ENCODE peak calls at places on chromosomes 6 and 20, in six cellular contexts. One of them, this sample, is unnamed.

GRCh38 chr6:132780770-132781371 is 17.6 kb downstream of the SLC18B1 start:
- DNase-seq in breast epithelium: no peak
- DNase-seq in GM10248: no peak
- DNase-seq in glutamatergic neuron: no peak
- DNase-seq in cardiac muscle cell: no peak
- DNase-seq in astrocyte of the spinal cord: peak; percentile 45
- DNase-seq in this sample: peak; percentile 9

GRCh38 chr20:53852025-53852424 is 218.4 kb downstream of the BCAS1 start:
- DNase-seq in cardiac muscle cell: no peak
- DNase-seq in astrocyte of the spinal cord: no peak
- DNase-seq in glutamatergic neuron: no peak
- DNase-seq in GM10248: no peak
- DNase-seq in breast epithelium: no peak
- DNase-seq in this sample: no peak

GRCh38 chr6:140445474-140446004 is 1071.1 kb upstream of the CITED2 start:
- DNase-seq in GM10248: no peak
- DNase-seq in breast epithelium: no peak
- DNase-seq in astrocyte of the spinal cord: peak; percentile 54
- DNase-seq in cardiac muscle cell: peak; percentile 42
- DNase-seq in glutamatergic neuron: no peak
- DNase-seq in this sample: peak; percentile 43

GRCh38 chr6:36867471-36868224 is 7.0 kb downstream of the PPIL1 start:
- DNase-seq in cardiac muscle cell: peak; percentile 62
- DNase-seq in GM10248: no peak
- DNase-seq in glutamatergic neuron: no peak
- DNase-seq in astrocyte of the spinal cord: no peak
- DNase-seq in breast epithelium: no peak
- DNase-seq in this sample: no peak

GRCh38 chr6:159455700-159456274 is 237.3 kb downstream of the SOD2 start:
- DNase-seq in breast epithelium: no peak
- DNase-seq in astrocyte of the spinal cord: no peak
- DNase-seq in GM10248: no peak
- DNase-seq in cardiac muscle cell: no peak
- DNase-seq in glutamatergic neuron: no peak
- DNase-seq in this sample: no peak

GRCh38 chr6:18308070-18308735 is 43.9 kb upstream of the DEK start:
- DNase-seq in GM10248: no peak
- DNase-seq in breast epithelium: no peak
- DNase-seq in cardiac muscle cell: peak; percentile 34
- DNase-seq in glutamatergic neuron: no peak
- DNase-seq in astrocyte of the spinal cord: peak; percentile 58
- DNase-seq in this sample: peak; percentile 79

GRCh38 chr20:36121981-36122930 is 32.3 kb upstream of the EPB41L1 start:
- DNase-seq in breast epithelium: peak; percentile 89
- DNase-seq in cardiac muscle cell: no peak
- DNase-seq in astrocyte of the spinal cord: no peak
- DNase-seq in glutamatergic neuron: no peak
- DNase-seq in GM10248: no peak
- DNase-seq in this sample: no peak

GRCh38 chr6:163707385-163708355 is 293.2 kb downstream of the QKI start:
- DNase-seq in glutamatergic neuron: no peak
- DNase-seq in cardiac muscle cell: no peak
- DNase-seq in breast epithelium: no peak
- DNase-seq in astrocyte of the spinal cord: no peak
- DNase-seq in GM10248: peak; percentile 57
- DNase-seq in this sample: no peak

GRCh38 chr6:166586424-166587156 is at the start of gene RAMACL:
- DNase-seq in astrocyte of the spinal cord: no peak
- DNase-seq in GM10248: peak; percentile 82
- DNase-seq in glutamatergic neuron: no peak
- DNase-seq in cardiac muscle cell: peak; percentile 28
- DNase-seq in breast epithelium: no peak
- DNase-seq in this sample: no peak

GRCh38 chr20:43870484-43870883 is 44.2 kb upstream of the TOX2 start:
- DNase-seq in breast epithelium: no peak
- DNase-seq in astrocyte of the spinal cord: peak; percentile 22
- DNase-seq in cardiac muscle cell: no peak
- DNase-seq in glutamatergic neuron: no peak
- DNase-seq in GM10248: no peak
- DNase-seq in this sample: no peak

GRCh38 chr20:58575776-58576589 is 60.8 kb upstream of the APCDD1L start:
- DNase-seq in glutamatergic neuron: no peak
- DNase-seq in GM10248: no peak
- DNase-seq in breast epithelium: no peak
- DNase-seq in astrocyte of the spinal cord: no peak
- DNase-seq in cardiac muscle cell: no peak
- DNase-seq in this sample: no peak

GRCh38 chr6:111764238-111765182 is 108.7 kb downstream of the FYN start:
- DNase-seq in astrocyte of the spinal cord: peak; percentile 73
- DNase-seq in glutamatergic neuron: no peak
- DNase-seq in breast epithelium: peak; percentile 22
- DNase-seq in cardiac muscle cell: peak; percentile 20
- DNase-seq in GM10248: peak; percentile 69
- DNase-seq in this sample: no peak

DNA sequence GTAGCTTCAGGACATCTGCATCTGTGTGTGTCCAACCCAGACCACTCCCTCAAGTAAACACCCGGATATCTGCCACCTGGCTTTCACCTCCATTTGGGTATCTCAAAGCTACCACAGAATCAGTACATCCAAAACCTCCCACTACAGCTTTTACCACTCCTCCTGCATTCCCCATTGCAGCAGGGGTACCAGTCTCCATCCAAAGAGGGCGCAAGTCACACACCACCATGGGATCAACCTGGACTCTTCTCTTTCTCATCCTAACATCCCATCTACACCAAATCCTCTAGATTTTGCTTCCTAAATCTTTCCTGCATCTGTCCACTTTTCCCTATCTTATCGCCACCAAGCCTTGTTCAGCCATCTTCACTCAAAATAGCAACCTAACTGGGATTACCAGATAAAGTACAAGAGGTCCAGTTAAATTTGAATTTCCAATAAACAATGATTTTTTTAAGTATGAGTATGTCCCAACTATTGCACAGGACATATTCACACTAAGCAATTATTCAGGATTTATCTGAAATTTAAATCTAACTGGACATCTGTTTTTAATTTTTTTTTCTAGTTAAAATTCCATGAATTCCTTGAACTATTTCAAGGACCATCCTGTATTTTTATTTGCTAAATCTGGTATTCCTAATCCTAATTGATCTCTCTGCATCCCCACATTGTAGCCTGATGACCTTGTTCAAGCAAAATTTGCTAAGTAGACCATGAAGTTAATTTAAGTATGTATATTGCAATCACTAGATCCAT is 164.3 kb upstream of the MLN start:
- DNase-seq in GM10248: no peak
- DNase-seq in astrocyte of the spinal cord: no peak
- DNase-seq in breast epithelium: no peak
- DNase-seq in glutamatergic neuron: no peak
- DNase-seq in cardiac muscle cell: peak; percentile 36
- DNase-seq in this sample: peak; percentile 25
- TF ChIP-seq CTCF in GM10248: no peak
- TF ChIP-seq CTCF in astrocyte of the spinal cord: peak; percentile 25
- TF ChIP-seq CTCF in breast epithelium: no peak
- TF ChIP-seq CTCF in glutamatergic neuron: no peak
- TF ChIP-seq CTCF in cardiac muscle cell: peak; percentile 36
- TF ChIP-seq CTCF in this sample: peak; percentile 57

DNA sequence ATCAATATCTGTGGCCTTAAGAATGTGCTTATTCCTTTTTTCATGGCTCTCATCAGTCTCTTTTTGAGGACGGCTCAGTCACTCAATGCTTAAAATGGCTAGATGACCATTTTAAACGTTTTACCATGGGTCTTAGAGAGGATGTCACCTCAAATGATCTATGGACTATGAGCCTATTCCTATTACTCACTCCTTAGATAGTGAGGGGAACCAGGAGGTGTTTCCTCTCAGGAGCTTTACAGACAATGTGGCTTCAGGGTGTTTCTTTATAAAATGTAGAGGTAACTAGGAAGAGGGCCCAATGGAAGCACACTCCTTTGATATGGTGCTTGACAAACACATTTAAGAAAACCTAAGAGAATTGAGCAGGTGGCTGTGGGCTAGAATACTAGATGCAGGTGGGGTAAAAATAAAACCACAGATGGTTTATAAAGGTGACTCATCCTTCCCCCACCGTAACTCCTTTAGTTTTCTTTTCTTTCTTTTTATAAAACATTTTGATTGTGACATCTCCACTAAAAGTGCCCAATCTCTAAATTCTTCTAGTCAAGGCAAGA is 1.5 kb upstream of the TMEM200A start:
- DNase-seq in GM10248: no peak
- DNase-seq in glutamatergic neuron: no peak
- DNase-seq in breast epithelium: no peak
- DNase-seq in astrocyte of the spinal cord: no peak
- DNase-seq in cardiac muscle cell: no peak
- DNase-seq in this sample: no peak
- TF ChIP-seq CTCF in GM10248: no peak
- TF ChIP-seq CTCF in glutamatergic neuron: no peak
- TF ChIP-seq CTCF in breast epithelium: no peak
- TF ChIP-seq CTCF in astrocyte of the spinal cord: no peak
- TF ChIP-seq CTCF in cardiac muscle cell: no peak
- TF ChIP-seq CTCF in this sample: no peak

GRCh38 chr6:129671442-129672344 is 38.3 kb downstream of the ARHGAP18 start:
- DNase-seq in GM10248: peak; percentile 75
- DNase-seq in cardiac muscle cell: no peak
- DNase-seq in breast epithelium: no peak
- DNase-seq in glutamatergic neuron: no peak
- DNase-seq in astrocyte of the spinal cord: no peak
- DNase-seq in this sample: no peak
- TF ChIP-seq CTCF in GM10248: peak; percentile 36
- TF ChIP-seq CTCF in cardiac muscle cell: peak; percentile 28
- TF ChIP-seq CTCF in breast epithelium: no peak
- TF ChIP-seq CTCF in glutamatergic neuron: no peak
- TF ChIP-seq CTCF in astrocyte of the spinal cord: no peak
- TF ChIP-seq CTCF in this sample: peak; percentile 44

GRCh38 chr6:33248643-33248931 is 23.1 kb downstream of the VPS52 start:
- DNase-seq in cardiac muscle cell: no peak
- DNase-seq in glutamatergic neuron: no peak
- DNase-seq in GM10248: no peak
- DNase-seq in astrocyte of the spinal cord: no peak
- DNase-seq in breast epithelium: no peak
- DNase-seq in this sample: peak; percentile 46
- TF ChIP-seq CTCF in cardiac muscle cell: no peak
- TF ChIP-seq CTCF in glutamatergic neuron: peak; percentile 68
- TF ChIP-seq CTCF in GM10248: no peak
- TF ChIP-seq CTCF in astrocyte of the spinal cord: no peak
- TF ChIP-seq CTCF in breast epithelium: no peak
- TF ChIP-seq CTCF in this sample: no peak

DNA sequence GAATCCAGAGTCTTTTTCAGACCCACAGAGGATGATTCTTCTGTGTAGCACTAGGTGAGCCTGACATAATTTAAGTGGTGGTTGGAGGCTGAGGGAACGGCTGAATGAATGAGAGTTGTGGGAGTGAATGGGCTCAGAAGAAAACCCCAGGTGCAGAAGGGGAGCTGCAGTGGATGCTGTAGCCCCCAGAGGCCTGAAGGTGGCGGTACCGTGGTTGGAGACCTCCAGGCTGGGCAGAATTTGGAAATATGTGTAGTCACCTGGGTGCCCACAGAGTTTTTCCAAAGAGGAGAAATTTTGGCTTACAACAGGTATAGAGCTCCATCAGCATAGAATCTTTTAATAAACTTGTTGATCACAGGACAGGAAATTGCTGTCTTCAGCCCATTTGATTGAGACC is 6.5 kb upstream of the RAET1G start:
- DNase-seq in GM10248: no peak
- DNase-seq in astrocyte of the spinal cord: no peak
- DNase-seq in glutamatergic neuron: no peak
- DNase-seq in cardiac muscle cell: peak; percentile 34
- DNase-seq in breast epithelium: no peak
- DNase-seq in this sample: no peak
- TF ChIP-seq CTCF in GM10248: no peak
- TF ChIP-seq CTCF in astrocyte of the spinal cord: peak; percentile 69
- TF ChIP-seq CTCF in glutamatergic neuron: peak; percentile 54
- TF ChIP-seq CTCF in cardiac muscle cell: peak; percentile 58
- TF ChIP-seq CTCF in breast epithelium: no peak
- TF ChIP-seq CTCF in this sample: peak; percentile 74

GRCh38 chr6:127690092-127690491 is 113.1 kb downstream of the C6orf58 start:
- DNase-seq in GM10248: no peak
- DNase-seq in astrocyte of the spinal cord: peak; percentile 47
- DNase-seq in cardiac muscle cell: peak; percentile 18
- DNase-seq in breast epithelium: no peak
- DNase-seq in glutamatergic neuron: no peak
- DNase-seq in this sample: peak; percentile 16
- TF ChIP-seq CTCF in GM10248: no peak
- TF ChIP-seq CTCF in astrocyte of the spinal cord: peak; percentile 77
- TF ChIP-seq CTCF in cardiac muscle cell: peak; percentile 65
- TF ChIP-seq CTCF in breast epithelium: no peak
- TF ChIP-seq CTCF in glutamatergic neuron: peak; percentile 23
- TF ChIP-seq CTCF in this sample: peak; percentile 81

GRCh38 chr20:60365063-60365640 is 406.9 kb downstream of the CDH26 start:
- DNase-seq in cardiac muscle cell: peak; percentile 7
- DNase-seq in GM10248: no peak
- DNase-seq in glutamatergic neuron: no peak
- DNase-seq in astrocyte of the spinal cord: no peak
- DNase-seq in breast epithelium: no peak
- DNase-seq in this sample: no peak
- TF ChIP-seq CTCF in cardiac muscle cell: no peak
- TF ChIP-seq CTCF in GM10248: no peak
- TF ChIP-seq CTCF in glutamatergic neuron: no peak
- TF ChIP-seq CTCF in astrocyte of the spinal cord: peak; percentile 6
- TF ChIP-seq CTCF in breast epithelium: no peak
- TF ChIP-seq CTCF in this sample: peak; percentile 23